ENCODE peak calls at places on chromosome 22, in four cellular contexts. R, P, V and B are unnamed samples.

GRCh38 chr22:27377901-27378300 is 423.7 kb downstream of the MN1 start:
- DNase-seq in R (no peak), P (no peak), V (no peak), B (no peak)

GRCh38 chr22:48491451-48491941 is 1336.2 kb downstream of the BRD1 start:
- DNase-seq in V (no peak), P (no peak), R (no peak), B (no peak)

GRCh38 chr22:20238567-20239062 is 29.5 kb downstream of the RTN4R start:
- DNase-seq in P (peak; percentile 21), V (no peak), R (peak; percentile 94), B (peak; percentile 50)

GRCh38 chr22:27372364-27372763 is 429.2 kb downstream of the MN1 start:
- DNase-seq in R (no peak), P (no peak), V (no peak), B (no peak)

GRCh38 chr22:36365020-36365411 is 22.8 kb downstream of the MYH9 start:
- DNase-seq in V (no peak), R (no peak), P (peak; percentile 96), B (peak; percentile 90)

GRCh38 chr22:32411388-32411787 is 659 bp downstream of the RTCB start:
- DNase-seq in P (peak; percentile 33), R (peak; percentile 28), V (no peak), B (no peak)

GRCh38 chr22:23523746-23524145 is 56.3 kb downstream of the IGLL1 start:
- DNase-seq in R (no peak), V (no peak), P (no peak), B (no peak)

GRCh38 chr22:43158778-43159483 is 7.6 kb downstream of the TSPO start:
- DNase-seq in P (no peak), V (no peak), R (no peak), B (no peak)

GRCh38 chr22:37898441-37899181 is 7.5 kb upstream of the MICALL1 start:
- DNase-seq in V (no peak), R (peak; percentile 17), P (no peak), B (no peak)

GRCh38 chr22:44268431-44269116 is 44.2 kb downstream of the SHISAL1 start:
- DNase-seq in R (no peak), P (no peak), V (no peak), B (no peak)

GRCh38 chr22:24437091-24437490 is 9.7 kb downstream of the ADORA2A start:
- DNase-seq in V (peak; percentile 50), P (no peak), R (no peak), B (no peak)

GRCh38 chr22:18108187-18108586 is 2.4 kb upstream of the TUBA8 start:
- DNase-seq in R (no peak), P (no peak), V (no peak), B (no peak)

GRCh38 chr22:45180280-45180679 is 16.6 kb downstream of the NUP50 start:
- DNase-seq in V (no peak), P (no peak), R (no peak), B (no peak)

GRCh38 chr22:24992946-24993345 is 40.4 kb downstream of the KIAA1671 start:
- DNase-seq in R (no peak), P (no peak), V (no peak), B (no peak)

GRCh38 chr22:41028841-41029240 is 63.6 kb upstream of the EP300 start:
- DNase-seq in V (no peak), P (peak; percentile 94), R (no peak), B (no peak)

GRCh38 chr22:35950262-35950661 is 78.4 kb downstream of the RBFOX2 start:
- DNase-seq in V (no peak), R (no peak), P (no peak), B (no peak)

GRCh38 chr22:37369536-37369935 is 57.7 kb downstream of the ELFN2 start:
- DNase-seq in V (no peak), R (no peak), P (no peak), B (no peak)

GRCh38 chr22:35783943-35784614 is 66.4 kb downstream of the APOL5 start:
- DNase-seq in V (no peak), R (no peak), P (peak; percentile 94), B (no peak)

GRCh38 chr22:46614070-46614931 is 5.9 kb upstream of the GRAMD4 start:
- DNase-seq in P (no peak), R (no peak), V (no peak), B (peak; percentile 33)

GRCh38 chr22:49735411-49736311 is 92.0 kb downstream of the BRD1 start:
- DNase-seq in V (no peak), P (peak; percentile 2), R (peak; percentile 13), B (no peak)

GRCh38 chr22:27124336-27125023 is 467.1 kb downstream of the MIAT start:
- DNase-seq in V (no peak), P (no peak), R (no peak), B (no peak)

GRCh38 chr22:22913989-22914388 is 26.4 kb downstream of the IGLL5 start:
- DNase-seq in P (no peak), V (no peak), R (no peak), B (no peak)

GRCh38 chr22:23282089-23282501 is 101.8 kb downstream of the BCR start:
- DNase-seq in R (peak; percentile 81), P (peak; percentile 82), V (peak; percentile 76), B (no peak)

GRCh38 chr22:17077255-17077654 is 7.5 kb upstream of the IL17RA start:
- DNase-seq in R (no peak), V (no peak), P (peak; percentile 84), B (no peak)

GRCh38 chr22:19884161-19884953 is 29.7 kb upstream of the GNB1L start:
- DNase-seq in P (no peak), V (peak; percentile 56), R (no peak), B (no peak)

GRCh38 chr22:38843201-38843715 is 570 bp downstream of the NPTXR start:
- DNase-seq in P (peak; percentile 75), R (no peak), V (no peak), B (peak; percentile 49)

GRCh38 chr22:20509344-20510047 is 2.1 kb downstream of the MED15 start:
- DNase-seq in V (peak; percentile 78), R (peak; percentile 95), P (peak; percentile 97), B (peak; percentile 50)

GRCh38 chr22:38745676-38746460 is 9.9 kb downstream of the SUN2 start:
- DNase-seq in V (no peak), P (no peak), R (no peak), B (no peak)

GRCh38 chr22:37623075-37624016 is 14.7 kb downstream of the GGA1 start:
- DNase-seq in R (peak; percentile 32), V (no peak), P (peak; percentile 66), B (no peak)

GRCh38 chr22:49586244-49586748 is 241.4 kb downstream of the BRD1 start:
- DNase-seq in R (no peak), P (no peak), V (peak; percentile 45), B (no peak)

GRCh38 chr22:46064236-46064965 is 85.9 kb upstream of the PPARA start:
- DNase-seq in R (peak; percentile 66), V (peak; percentile 62), P (no peak), B (no peak)

GRCh38 chr22:45888221-45889092 is 88.5 kb downstream of the WNT7B start:
- DNase-seq in R (no peak), P (no peak), V (no peak), B (no peak)

GRCh38 chr22:19974233-19974861 is 32.7 kb upstream of the TXNRD2 start:
- DNase-seq in V (no peak), R (peak; percentile 91), P (peak; percentile 68), B (no peak)

GRCh38 chr22:36901411-36902142 is 11.9 kb upstream of the CSF2RB start:
- DNase-seq in P (no peak), R (no peak), V (no peak), B (no peak)

GRCh38 chr22:30245181-30245984 is 1.2 kb downstream of the LIF start:
- DNase-seq in P (no peak), V (no peak), R (peak; percentile 61), B (no peak)

GRCh38 chr22:33006220-33006954 is 51.8 kb downstream of the SYN3 start:
- DNase-seq in P (no peak), R (no peak), V (no peak), B (no peak)